ENCODE peak calls at places on chromosome 12, in eight cellular contexts. B is IMR-90; A is stimulated activated CD4-positive, alpha-beta T cell treated with anti-CD3 and anti-CD28 coated beads, Interleukin-1b, Interleukin-23, amount 100 ng/mL, for 24 hours; X is activated T-cell treated with anti-CD3 and anti-CD28 coated beads, Interleukin-2, amount 50 U/mL, for 4 hours; R is AG04450; L is upper lobe of right lung; M is NCI-H510A; T is right lobe of liver. P is an unnamed sample.

GRCh38 chr12:80702889-80703605 is 4.4 kb upstream of the MYF6 start:
- DNase-seq in B (peak; percentile 77), A (no peak), X (no peak), R (peak; percentile 16), L (no peak), M (no peak), T (no peak), P (no peak)

GRCh38 chr12:65602579-65603295 is 221.5 kb upstream of the HMGA2 start:
- DNase-seq in B (peak; percentile 97), A (peak; percentile 17), X (no peak), R (peak; percentile 87), L (peak; percentile 80), M (no peak), T (peak; percentile 63), P (peak; percentile 73)

GRCh38 chr12:107135177-107135576 is 41.8 kb upstream of the CRY1 start:
- DNase-seq in B (no peak), A (no peak), X (no peak), R (no peak), L (no peak), M (no peak), T (no peak), P (no peak)

GRCh38 chr12:113855998-113856397 is 110.1 kb downstream of the RBM19 start:
- DNase-seq in B (no peak), A (no peak), X (no peak), R (no peak), L (no peak), M (peak; percentile 21), T (no peak), P (no peak)

GRCh38 chr12:10719482-10719881 is 3.6 kb downstream of the YBX3 start:
- DNase-seq in B (no peak), A (no peak), X (no peak), R (no peak), L (no peak), M (no peak), T (no peak), P (no peak)

GRCh38 chr12:115163710-115164109 is 479.7 kb upstream of the TBX3 start:
- DNase-seq in B (no peak), A (no peak), X (no peak), R (no peak), L (no peak), M (no peak), T (no peak), P (no peak)

GRCh38 chr12:124667671-124668337 is 100.4 kb upstream of the NCOR2 start:
- DNase-seq in B (no peak), A (no peak), X (no peak), R (no peak), L (peak; percentile 84), M (peak; percentile 67), T (no peak), P (peak; percentile 79)

GRCh38 chr12:111121840-111122239 is 201.5 kb upstream of the MYL2 start:
- DNase-seq in B (no peak), A (no peak), X (no peak), R (no peak), L (no peak), M (no peak), T (no peak), P (no peak)

GRCh38 chr12:49198431-49199155 is 9.7 kb upstream of the TUBA1A start:
- DNase-seq in B (peak; percentile 94), A (no peak), X (no peak), R (peak; percentile 81), L (no peak), M (no peak), T (no peak), P (no peak)

P was measured in lower lobe of right lung.